ENCODE peak calls at places on chromosomes 11 and 22, in ten cellular contexts. S is HCT116, I is GM12891, U is right lobe of liver, F is A549, Z is NB4, W is prostate gland, P is Peyer's patch, C is thyroid gland, X is HepG2. A is an unnamed sample.

GRCh38 chr11:99311870-99312269 is 291.1 kb downstream of the CNTN5 start:
- DNase-seq in I (no peak), C (no peak), S (no peak), W (no peak), Z (no peak), F (no peak), U (no peak), P (no peak), X (no peak), A (no peak)

GRCh38 chr11:103281301-103281700 is 172.1 kb downstream of the DYNC2H1 start:
- DNase-seq in I (no peak), S (no peak), U (no peak), W (no peak), C (no peak), F (no peak), P (no peak), Z (no peak), X (no peak), A (no peak)

GRCh38 chr22:42623301-42623751 is 8.6 kb upstream of the POLDIP3 start:
- DNase-seq in X (no peak), I (no peak), F (no peak), C (no peak), W (no peak), U (no peak), S (no peak), P (peak; percentile 87), Z (no peak), A (no peak)

GRCh38 chr11:1729692-1730011 is 20.7 kb downstream of the IFITM10 start:
- DNase-seq in F (no peak), U (no peak), P (peak; percentile 46), I (no peak), S (no peak), C (no peak), Z (no peak), X (no peak), W (no peak), A (no peak)

GRCh38 chr11:76656087-76656531 is 14.4 kb downstream of the LRRC32 start:
- DNase-seq in X (no peak), U (no peak), S (no peak), C (no peak), I (no peak), Z (no peak), P (peak; percentile 41), F (no peak), W (no peak), A (no peak)

GRCh38 chr22:42132457-42132856 is 1.8 kb upstream of the CYP2D6 start:
- DNase-seq in S (no peak), W (no peak), F (no peak), I (no peak), U (no peak), C (no peak), P (peak; percentile 47), X (no peak), Z (no peak), A (no peak)

GRCh38 chr11:17544181-17544622 is at the start of gene USH1C:
- DNase-seq in U (no peak), Z (no peak), X (no peak), P (peak; percentile 80), W (no peak), S (peak; percentile 29), C (peak; percentile 60), F (peak; percentile 44), I (no peak), A (peak; percentile 12)

GRCh38 chr22:48644108-48644507 is 1183.6 kb downstream of the BRD1 start:
- DNase-seq in X (peak; percentile 46), S (no peak), I (no peak), P (no peak), F (peak; percentile 18), Z (peak; percentile 89), W (no peak), U (no peak), C (no peak), A (no peak)

GRCh38 chr11:16982256-16982671 is 31.9 kb downstream of the PLEKHA7 start:
- DNase-seq in I (no peak), W (no peak), C (peak; percentile 54), U (no peak), S (no peak), Z (no peak), X (peak; percentile 71), F (no peak), P (no peak), A (no peak)

GRCh38 chr11:35905901-35906661 is 37.8 kb upstream of the LDLRAD3 start:
- DNase-seq in U (no peak), C (no peak), W (peak; percentile 27), I (no peak), F (no peak), Z (no peak), P (no peak), S (no peak), X (no peak), A (no peak)

GRCh38 chr11:26333906-26334305 is 2.0 kb downstream of the ANO3 start:
- DNase-seq in P (no peak), U (no peak), S (no peak), X (no peak), Z (no peak), F (no peak), W (no peak), C (no peak), I (no peak), A (no peak)

GRCh38 chr22:30606455-30607299 is at the start of gene TCN2:
- DNase-seq in U (peak; percentile 73), X (peak; percentile 41), S (no peak), F (peak; percentile 58), I (no peak), W (peak; percentile 79), Z (peak; percentile 91), P (peak; percentile 90), C (peak; percentile 78), A (peak; percentile 67)
- TF ChIP-seq POLR2A in U (peak; percentile 42), X (no peak), S (no peak), F (no peak), I (no peak), W (peak; percentile 25), Z (no peak), P (peak; percentile 69), C (peak; percentile 39), A (no peak)

GRCh38 chr22:38923463-38924196 is 33.8 kb upstream of the APOBEC3A start:
- DNase-seq in P (peak; percentile 73), Z (no peak), I (no peak), W (peak; percentile 52), C (peak; percentile 88), S (peak; percentile 91), U (no peak), F (peak; percentile 93), X (peak; percentile 88), A (no peak)
- TF ChIP-seq POLR2A in P (no peak), Z (no peak), I (no peak), W (peak; percentile 30), C (peak; percentile 76), S (peak; percentile 44), U (no peak), F (peak; percentile 27), X (peak; percentile 48), A (no peak)

DNA sequence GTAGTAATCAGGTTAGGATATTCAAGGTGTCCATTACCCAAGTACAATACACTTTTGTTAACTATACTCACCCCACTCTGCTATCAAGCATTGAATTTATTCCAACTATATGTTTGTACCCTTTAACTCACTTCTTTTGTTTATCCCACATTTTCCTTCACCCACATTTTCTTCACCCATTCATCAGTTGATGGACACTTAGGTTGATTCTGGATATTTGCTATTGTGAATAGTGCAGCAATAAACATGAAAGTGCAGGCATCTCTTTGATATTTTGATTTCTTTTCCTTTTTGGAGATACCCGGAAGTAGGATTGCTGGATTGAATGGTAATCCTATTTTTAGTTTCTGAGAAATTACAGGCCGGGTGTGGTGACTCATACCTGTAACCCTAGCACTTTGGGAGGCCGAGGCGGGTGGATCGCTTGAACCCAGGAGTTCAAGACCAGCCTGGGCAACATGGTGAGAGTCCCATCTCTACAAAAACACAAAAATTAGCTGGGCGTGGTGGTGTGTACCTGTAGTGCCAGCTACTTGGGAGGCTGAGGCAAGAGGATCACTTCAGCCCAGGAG is 6.5 kb downstream of the TMEM25 start:
- DNase-seq in F (no peak), I (no peak), Z (no peak), C (no peak), W (no peak), U (no peak), S (no peak), P (no peak), X (no peak), A (no peak)
- TF ChIP-seq POLR2A in F (no peak), I (no peak), Z (no peak), C (no peak), W (no peak), U (no peak), S (no peak), P (no peak), X (no peak), A (no peak)

DNA sequence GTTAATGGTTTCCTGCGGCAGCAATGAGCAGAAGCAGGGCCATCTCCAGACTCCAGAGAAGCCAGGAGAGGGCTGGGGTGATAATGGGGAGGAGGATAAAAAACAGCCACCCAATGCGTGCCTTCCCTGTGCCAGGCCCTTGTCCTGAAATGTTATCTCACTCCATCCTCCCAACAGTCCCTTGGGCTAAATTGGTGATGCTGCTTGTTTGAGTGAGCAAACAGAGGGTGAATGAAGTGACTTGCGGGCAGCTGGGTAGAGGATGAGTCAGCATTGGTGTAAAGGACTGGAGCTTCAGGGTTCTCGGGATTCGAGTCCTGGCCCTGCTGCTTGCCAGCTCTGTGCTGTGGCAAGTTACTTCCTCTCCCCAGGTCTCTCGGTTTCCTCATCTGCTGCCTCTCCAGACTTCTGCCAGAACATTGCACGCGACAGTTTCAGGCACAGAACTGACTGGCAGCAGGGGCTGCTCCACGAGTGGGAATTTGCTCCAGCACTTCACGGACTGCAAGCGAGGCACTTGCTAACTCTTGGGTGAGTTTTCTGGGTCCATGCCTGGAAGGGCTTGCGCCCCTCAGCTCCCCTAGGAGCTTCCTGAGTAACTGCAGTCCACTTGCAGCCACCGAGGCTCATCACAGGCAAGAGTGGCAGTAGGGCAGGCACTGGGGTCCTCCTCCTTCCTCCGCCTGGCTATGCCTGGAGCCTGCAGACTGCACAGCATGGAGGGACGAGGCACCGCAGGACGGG is at the start of gene P2RY6:
- DNase-seq in X (peak; percentile 75), P (peak; percentile 72), Z (peak; percentile 98), W (no peak), F (peak; percentile 93), S (no peak), C (no peak), U (no peak), I (no peak), A (peak; percentile 9)
- TF ChIP-seq POLR2A in X (no peak), P (no peak), Z (no peak), W (no peak), F (peak; percentile 30), S (no peak), C (no peak), U (no peak), I (no peak), A (no peak)

A was measured in erythroblast.